ENCODE peak calls at places on chromosomes 4 and X, in four cellular contexts. I is GM13977, X is SK-N-SH, L is lower lobe of right lung. M is an unnamed sample.

GRCh38 chrX:51257490-51257889 is 75.1 kb upstream of the NUDT10 start:
- DNase-seq in I (no peak), X (no peak), L (no peak), M (no peak)

GRCh38 chrX:67614414-67614813 is 70.6 kb downstream of the AR start:
- DNase-seq in I (no peak), X (no peak), L (no peak), M (no peak)

GRCh38 chr4:46124773-46125172 is 919 bp upstream of the GABRG1 start:
- DNase-seq in I (no peak), X (peak; percentile 6), L (peak; percentile 30), M (no peak)

GRCh38 chrX:2689773-2690666 is 1.1 kb upstream of the CD99 start:
- DNase-seq in I (peak; percentile 35), X (peak; percentile 39), L (no peak), M (no peak)

GRCh38 chr4:121145430-121145829 is 18.7 kb downstream of the TNIP3 start:
- DNase-seq in I (no peak), X (no peak), L (no peak), M (no peak)

GRCh38 chr4:122285285-122285684 is 93.5 kb upstream of the ADAD1 start:
- DNase-seq in I (no peak), X (no peak), L (no peak), M (no peak)

GRCh38 chrX:65985922-65986588 is 53.8 kb downstream of the VSIG4 start:
- DNase-seq in I (no peak), X (peak; percentile 15), L (no peak), M (no peak)

GRCh38 chr4:156523492-156523891 is 448.1 kb downstream of the PDGFC start:
- DNase-seq in I (no peak), X (no peak), L (no peak), M (no peak)

DNA sequence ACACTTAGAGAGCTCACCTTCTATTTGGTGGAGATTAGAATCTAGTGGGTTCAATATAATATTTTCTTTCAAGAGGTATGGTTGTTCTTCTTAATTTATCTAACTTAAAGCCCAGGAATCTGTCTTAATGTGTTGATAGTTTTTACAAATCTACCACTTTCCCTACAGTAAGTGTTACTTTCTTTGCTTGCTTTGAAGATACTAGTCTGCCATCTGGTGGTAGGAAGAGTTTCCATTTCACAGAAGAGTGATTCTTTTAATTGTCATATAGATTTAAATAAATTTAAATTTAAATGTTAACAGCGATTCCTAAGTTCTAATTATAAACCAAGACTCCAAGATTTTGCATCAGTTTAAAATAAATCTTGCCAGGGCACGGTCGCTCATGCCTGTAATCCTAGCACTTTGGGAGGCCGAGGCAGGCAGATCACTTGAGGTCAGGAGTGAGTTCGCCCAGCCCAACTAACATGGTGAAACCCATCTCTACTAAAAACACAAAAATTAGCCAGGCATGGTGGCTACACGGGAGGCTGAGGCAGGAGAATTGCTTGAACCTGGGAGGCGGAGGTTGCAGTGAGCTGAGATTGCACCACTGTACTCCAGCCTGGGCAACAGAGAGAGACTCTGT is 43.5 kb downstream of the NUDT9 start:
- DNase-seq in I (peak; percentile 46), X (peak; percentile 41), L (no peak), M (no peak)
- TF ChIP-seq CTCF in I (peak; percentile 58), X (peak; percentile 79), L (peak; percentile 70), M (peak; percentile 75)

DNA sequence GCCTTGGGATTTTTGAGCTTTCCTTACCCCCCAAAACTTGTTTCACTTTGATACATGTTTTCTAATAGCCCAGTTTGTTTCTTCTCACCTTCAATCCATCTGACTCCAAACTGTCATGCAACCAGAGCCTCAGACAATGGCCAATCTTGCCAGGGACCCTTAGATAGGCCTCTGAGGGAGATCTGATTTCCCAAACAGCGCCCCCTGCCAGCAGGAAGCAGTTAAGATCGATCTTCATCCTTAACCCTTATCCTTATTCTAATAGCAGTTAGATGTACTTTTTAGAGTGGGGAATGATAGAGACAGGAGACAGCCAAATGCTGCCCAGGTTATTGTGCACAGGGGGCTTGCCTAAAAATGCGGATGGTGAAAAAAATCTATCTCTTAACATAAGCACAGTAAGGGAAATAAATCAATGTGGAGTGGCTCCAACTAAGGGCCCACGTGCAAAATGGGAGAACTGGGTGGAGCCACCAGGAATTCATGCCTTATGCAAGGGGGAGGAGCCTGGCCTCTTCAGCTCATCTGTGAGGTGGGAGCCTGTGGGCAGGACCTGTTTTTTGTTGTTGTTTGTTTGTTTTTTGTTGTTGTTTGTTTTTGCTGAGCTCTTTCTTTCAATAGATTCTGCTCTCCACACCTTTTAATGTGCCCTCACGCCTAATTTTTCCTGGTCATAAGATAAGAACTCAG is 833.6 kb upstream of the AGA start:
- DNase-seq in I (no peak), X (peak; percentile 6), L (no peak), M (no peak)
- TF ChIP-seq CTCF in I (peak; percentile 37), X (peak; percentile 52), L (no peak), M (no peak)

GRCh38 chrX:45749375-45749774 is 548.7 kb upstream of the DIPK2B start:
- DNase-seq in I (no peak), X (no peak), L (no peak), M (no peak)
- TF ChIP-seq CTCF in I (peak; percentile 26), X (peak; percentile 61), L (no peak), M (no peak)

DNA sequence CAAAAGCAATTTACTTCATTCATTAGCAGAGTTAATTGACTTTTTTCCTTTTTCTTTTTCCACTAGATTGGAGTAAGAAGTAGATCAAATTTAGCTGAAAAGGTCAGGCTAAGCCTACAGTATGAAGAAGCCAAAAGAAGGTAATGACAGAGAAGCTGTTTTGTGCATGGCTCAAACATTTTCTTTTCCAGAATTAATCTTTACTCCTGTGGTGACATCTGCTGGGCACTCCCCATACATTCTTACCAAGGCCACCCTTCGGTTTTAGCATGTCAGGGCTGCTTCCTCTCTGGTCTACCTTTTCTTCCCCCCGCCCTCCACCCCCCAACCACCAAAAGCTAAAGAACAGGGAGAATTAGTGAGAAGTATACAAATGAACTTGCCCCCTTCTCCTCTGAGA is 70.2 kb downstream of the CLDN22 start:
- DNase-seq in I (peak; percentile 26), X (peak; percentile 57), L (no peak), M (no peak)
- TF ChIP-seq CTCF in I (peak; percentile 39), X (peak; percentile 63), L (peak; percentile 43), M (peak; percentile 23)

GRCh38 chr4:17580969-17581368 is 4.0 kb downstream of the LAP3 start:
- DNase-seq in I (no peak), X (no peak), L (no peak), M (no peak)

GRCh38 chr4:17578482-17578891 is 1.5 kb downstream of the LAP3 start:
- DNase-seq in I (peak; percentile 53), X (no peak), L (no peak), M (no peak)

GRCh38 chr4:17577660-17578481 is 873 bp downstream of the LAP3 start:
- DNase-seq in I (peak; percentile 31), X (peak; percentile 77), L (peak; percentile 66), M (no peak)

GRCh38 chr4:17574206-17574605 is 2.8 kb upstream of the LAP3 start:
- DNase-seq in I (no peak), X (no peak), L (no peak), M (no peak)

DNA sequence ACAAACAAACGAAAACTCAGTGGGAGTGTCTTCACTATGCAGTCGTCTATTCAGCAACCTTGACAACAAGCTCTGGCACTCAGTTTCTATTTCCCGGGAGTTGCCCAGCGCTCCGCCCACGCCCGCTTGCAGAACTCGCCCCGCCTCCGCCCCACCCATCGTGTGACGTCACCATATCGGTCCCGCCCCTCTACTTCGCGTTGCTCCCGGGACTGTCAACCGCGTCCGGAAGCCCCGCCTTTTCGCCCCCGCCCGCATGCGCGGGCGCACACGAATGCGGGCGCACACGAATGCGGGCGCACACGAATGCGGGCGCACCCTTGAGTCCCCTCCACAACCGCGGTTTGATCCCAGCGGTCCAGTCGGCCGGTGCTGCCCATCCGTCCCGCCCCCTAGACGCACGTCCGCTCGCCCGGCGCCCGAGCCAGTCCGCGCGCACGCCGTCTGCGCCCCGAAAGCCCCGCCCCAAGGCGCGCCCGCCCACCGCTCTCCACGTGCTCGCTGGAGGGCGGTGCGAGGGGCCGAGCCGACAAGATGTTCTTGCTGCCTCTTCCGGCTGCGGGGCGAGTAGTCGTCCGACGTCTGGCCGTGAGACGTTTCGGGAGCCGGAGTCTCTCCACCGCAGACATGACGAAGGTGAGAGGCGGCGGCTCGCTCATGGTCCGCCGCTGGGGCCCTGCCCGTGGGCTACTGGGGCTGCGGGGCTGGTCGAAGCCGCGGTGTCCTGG is at the start of gene LAP3:
- DNase-seq in I (peak; percentile 96), X (peak; percentile 97), L (peak; percentile 98), M (peak; percentile 96)
- TF ChIP-seq CTCF in I (no peak), X (no peak), L (peak; percentile 15), M (no peak)

DNA sequence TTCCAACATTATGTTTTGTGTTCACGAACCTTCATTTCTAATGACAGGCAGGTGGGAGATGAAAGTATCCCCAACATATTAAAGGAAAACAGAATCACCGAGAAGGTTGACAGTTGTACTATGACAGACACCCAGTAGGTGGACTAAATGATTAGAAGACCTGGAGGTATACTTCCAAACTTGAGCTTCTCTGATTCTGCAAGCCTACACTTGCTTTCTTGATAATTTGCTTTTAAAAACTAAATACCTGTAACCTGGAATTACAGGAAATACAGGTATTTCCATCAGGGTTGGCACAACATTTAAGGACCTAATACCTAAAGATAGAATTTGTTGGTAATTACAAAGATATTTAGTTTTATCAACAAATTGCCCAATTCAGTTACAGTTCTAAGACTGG is 43.4 kb downstream of the C4orf51 start:
- DNase-seq in I (no peak), X (no peak), L (no peak), M (no peak)
- TF ChIP-seq CTCF in I (peak; percentile 8), X (no peak), L (no peak), M (no peak)

GRCh38 chrX:87578978-87579377 is 61.4 kb downstream of the KLHL4 start:
- DNase-seq in I (no peak), X (no peak), L (no peak), M (no peak)
- TF ChIP-seq CTCF in I (no peak), X (peak; percentile 25), L (no peak), M (peak; percentile 10)

GRCh38 chr4:24089831-24090531 is 200.1 kb upstream of the PPARGC1A start:
- DNase-seq in I (no peak), X (no peak), L (no peak), M (no peak)
- TF ChIP-seq CTCF in I (no peak), X (peak; percentile 16), L (no peak), M (no peak)

GRCh38 chr4:94256833-94257232 is 49.2 kb downstream of the SMARCAD1 start:
- DNase-seq in I (no peak), X (no peak), L (no peak), M (no peak)
- TF ChIP-seq CTCF in I (peak; percentile 40), X (peak; percentile 55), L (peak; percentile 12), M (no peak)